ENCODE peak calls at places on chromosomes 6 and 20, in five cellular contexts. H, A, Z, G and L are unnamed samples.

GRCh38 chr6:137645850-137646249 is 151.7 kb upstream of the OLIG3 start:
- DNase-seq in G (no peak), A (no peak), Z (no peak), H (no peak), L (no peak)

GRCh38 chr6:70520575-70520974 is 46.2 kb upstream of the SDHAF4 start:
- DNase-seq in H (no peak), Z (no peak), A (no peak), G (peak; percentile 5), L (peak; percentile 40)

GRCh38 chr6:160795716-160796115 is 93.7 kb downstream of the PLG start:
- DNase-seq in Z (no peak), G (no peak), H (no peak), A (no peak), L (peak; percentile 3)

GRCh38 chr6:32761084-32761483 is 2.2 kb downstream of the HLA-DQB2 start:
- DNase-seq in A (no peak), H (no peak), G (no peak), Z (no peak), L (no peak)

GRCh38 chr6:115055579-115055978 is 712.8 kb upstream of the HS3ST5 start:
- DNase-seq in Z (no peak), G (no peak), H (no peak), A (no peak), L (no peak)

GRCh38 chr6:159126590-159126989 is 42.6 kb upstream of the FNDC1 start:
- DNase-seq in A (no peak), H (no peak), G (no peak), Z (no peak), L (no peak)

GRCh38 chr6:14985366-14985765 is 260.5 kb upstream of the JARID2 start:
- DNase-seq in A (no peak), Z (no peak), G (no peak), H (no peak), L (no peak)

GRCh38 chr20:35264755-35265154 is 13.2 kb downstream of the MMP24OS start:
- DNase-seq in H (no peak), Z (no peak), G (no peak), A (no peak), L (no peak)

GRCh38 chr6:52691718-52692117 is 20.8 kb downstream of the TMEM14A start:
- DNase-seq in H (no peak), A (no peak), Z (no peak), G (peak; percentile 24), L (no peak)

GRCh38 chr6:73062837-73063236 is 162.5 kb downstream of the KHDC1L start:
- DNase-seq in Z (no peak), G (no peak), A (no peak), H (no peak), L (no peak)

GRCh38 chr6:44800171-44800671 is 412.7 kb downstream of the CDC5L start:
- DNase-seq in A (no peak), H (no peak), Z (no peak), G (peak; percentile 40), L (no peak)

GRCh38 chr20:61997372-61997771 is 68.3 kb downstream of the TAF4 start:
- DNase-seq in A (no peak), G (no peak), H (no peak), Z (no peak), L (no peak)

GRCh38 chr6:112279044-112279916 is 24.9 kb upstream of the LAMA4 start:
- DNase-seq in G (no peak), A (no peak), H (no peak), Z (no peak), L (no peak)

GRCh38 chr6:48765352-48765961 is 654.5 kb upstream of the PTCHD4 start:
- DNase-seq in Z (no peak), G (peak; percentile 50), H (peak; percentile 35), A (no peak), L (peak; percentile 74)

GRCh38 chr6:151052021-151052646 is 186.6 kb downstream of the MTHFD1L start:
- DNase-seq in Z (no peak), G (no peak), H (no peak), A (no peak), L (no peak)

GRCh38 chr6:112562348-112563220 is 215.5 kb downstream of the RFPL4B start:
- DNase-seq in H (no peak), G (no peak), Z (no peak), A (no peak), L (no peak)

GRCh38 chr6:142457638-142458406 is 156.0 kb downstream of the ADGRG6 start:
- DNase-seq in G (no peak), A (no peak), H (no peak), Z (no peak), L (no peak)

GRCh38 chr20:59047938-59048680 is 5.5 kb upstream of the PRELID3B start:
- DNase-seq in A (no peak), G (peak; percentile 50), H (no peak), Z (no peak), L (peak; percentile 49)

GRCh38 chr20:48880331-48880730 is 41.2 kb upstream of the ARFGEF2 start:
- DNase-seq in Z (no peak), G (no peak), H (no peak), A (no peak), L (no peak)

GRCh38 chr6:118705799-118706481 is 54.5 kb upstream of the CEP85L start:
- DNase-seq in H (no peak), G (peak; percentile 54), A (no peak), Z (no peak), L (no peak)

GRCh38 chr6:82374481-82374880 is 10.9 kb downstream of the TPBG start:
- DNase-seq in A (no peak), H (no peak), Z (no peak), G (no peak), L (no peak)

GRCh38 chr20:36461600-36462439 is 79.5 kb upstream of the MYL9 start:
- DNase-seq in Z (no peak), G (peak; percentile 35), H (peak; percentile 61), A (no peak), L (peak; percentile 70)